ENCODE peak calls at places on chromosomes 2 and 18, in five cellular contexts. N is coronary artery; Y is CD8-positive, alpha-beta memory T cell; B is H7; H is cardiac fibroblast. O is an unnamed sample.

GRCh38 chr2:78147466-78147865 is 625.3 kb upstream of the LRRTM4 start:
- DNase-seq in N (no peak), Y (no peak), B (no peak), H (no peak), O (no peak)

GRCh38 chr2:196528486-196529223 is 110.9 kb upstream of the CCDC150 start:
- DNase-seq in N (no peak), Y (no peak), B (no peak), H (no peak), O (no peak)

GRCh38 chr2:108267117-108267516 is 21.6 kb upstream of the SULT1C2 start:
- DNase-seq in N (no peak), Y (no peak), B (no peak), H (peak), O (no peak)

GRCh38 chr18:30358545-30358944 is 684.0 kb downstream of the DSC3 start:
- DNase-seq in N (no peak), Y (no peak), B (no peak), H (peak), O (no peak)

GRCh38 chr2:103789716-103790085 is 1027.9 kb downstream of the TMEM182 start:
- DNase-seq in N (no peak), Y (no peak), B (no peak), H (no peak), O (no peak)

GRCh38 chr18:24370120-24370519 is 27.5 kb downstream of the OSBPL1A start:
- DNase-seq in N (no peak), Y (no peak), B (no peak), H (no peak), O (no peak)

GRCh38 chr2:160271166-160272086 is 71.4 kb upstream of the ITGB6 start:
- DNase-seq in N (peak), Y (no peak), B (no peak), H (peak), O (peak)

GRCh38 chr2:74301262-74301661 is 42.0 kb downstream of the SLC4A5 start:
- DNase-seq in N (no peak), Y (no peak), B (no peak), H (no peak), O (no peak)

GRCh38 chr2:98959759-98960507 is 23.9 kb upstream of the CRACDL start:
- DNase-seq in N (no peak), Y (no peak), B (no peak), H (no peak), O (no peak)

GRCh38 chr2:76558157-76558556 is 847.4 kb upstream of the GCFC2 start:
- DNase-seq in N (no peak), Y (no peak), B (no peak), H (no peak), O (no peak)

GRCh38 chr2:172552547-172553291 is 3.2 kb upstream of the PDK1 start:
- DNase-seq in N (no peak), Y (no peak), B (no peak), H (peak), O (no peak)

GRCh38 chr18:2540575-2540974 is 30.7 kb downstream of the METTL4 start:
- DNase-seq in N (no peak), Y (no peak), B (no peak), H (no peak), O (no peak)

GRCh38 chr18:44245026-44245425 is 435.7 kb upstream of the SETBP1 start:
- DNase-seq in N (no peak), Y (no peak), B (no peak), H (no peak), O (no peak)

GRCh38 chr18:58544616-58545337 is 84.1 kb downstream of the ALPK2 start:
- DNase-seq in N (no peak), Y (no peak), B (no peak), H (no peak), O (no peak)

GRCh38 chr2:71157124-71157802 is 26.8 kb downstream of the MPHOSPH10 start:
- DNase-seq in N (no peak), Y (peak), B (peak), H (peak), O (peak)

GRCh38 chr2:70923378-70924015 is 12.2 kb upstream of the ATP6V1B1 start:
- DNase-seq in N (peak), Y (no peak), B (peak), H (no peak), O (no peak)

GRCh38 chr2:113058998-113059960 is at the start of gene IL36RN:
- DNase-seq in N (no peak), Y (no peak), B (no peak), H (no peak), O (no peak)

GRCh38 chr2:122469147-122469546 is 713.7 kb downstream of the TSN start:
- DNase-seq in N (no peak), Y (no peak), B (no peak), H (peak), O (no peak)

GRCh38 chr2:171109571-171109970 is 51.1 kb downstream of the TLK1 start:
- DNase-seq in N (no peak), Y (no peak), B (no peak), H (no peak), O (no peak)

GRCh38 chr2:215527738-215528137 is 91.9 kb upstream of the FN1 start:
- DNase-seq in N (no peak), Y (no peak), B (no peak), H (peak), O (no peak)

GRCh38 chr2:144511945-144512344 is 8.0 kb downstream of the ZEB2 start:
- DNase-seq in N (no peak), Y (no peak), B (no peak), H (no peak), O (no peak)

GRCh38 chr2:217430916-217431576 is 571.2 kb upstream of the TNP1 start:
- DNase-seq in N (no peak), Y (no peak), B (no peak), H (peak), O (no peak)

GRCh38 chr2:39593439-39594393 is 72.0 kb upstream of the TMEM178A start:
- DNase-seq in N (no peak), Y (no peak), B (peak), H (peak), O (peak)

DNA sequence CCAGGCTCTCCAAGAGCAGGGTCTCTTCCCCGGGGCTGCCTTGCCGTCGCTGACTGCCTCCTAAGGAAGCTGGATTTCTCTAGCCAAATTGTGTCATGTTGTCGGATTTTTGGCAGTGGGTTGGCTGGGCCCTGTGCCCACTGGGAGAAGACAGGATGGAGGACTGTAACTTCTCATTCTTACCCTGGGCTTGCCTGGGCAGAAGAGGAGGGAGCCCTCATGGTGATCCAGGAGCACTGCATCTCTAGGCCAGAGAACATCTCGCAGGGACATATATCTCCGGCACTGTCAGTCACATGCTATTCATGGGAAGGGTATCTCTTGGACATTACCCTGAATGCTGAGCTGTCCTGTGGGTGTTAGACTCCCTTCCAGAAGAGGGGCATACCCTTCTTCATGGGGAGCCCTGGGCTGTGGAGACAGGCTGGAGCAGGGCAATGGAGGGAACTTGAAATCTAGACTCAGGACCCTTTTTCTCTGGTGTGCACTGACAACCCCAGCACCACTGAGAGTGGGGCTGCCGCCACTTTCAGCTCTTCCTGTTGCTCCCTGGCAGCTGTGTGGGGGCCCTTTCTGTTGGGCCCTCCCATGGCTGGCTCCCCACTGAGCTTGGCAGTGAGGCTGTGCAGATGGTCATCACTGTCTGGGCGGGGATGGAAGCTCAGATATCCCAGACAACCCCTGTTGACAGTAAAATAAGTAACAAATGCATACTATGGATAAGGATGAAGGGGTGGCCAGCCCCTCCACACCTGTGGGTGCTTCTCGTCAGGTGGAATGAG is 6.6 kb downstream of the MYO7B start:
- DNase-seq in N (no peak), Y (no peak), B (peak), H (peak), O (no peak)
- H3K4me3 ChIP-seq in N (no peak), Y (no peak), B (no peak), H (no peak), O (no peak)

DNA sequence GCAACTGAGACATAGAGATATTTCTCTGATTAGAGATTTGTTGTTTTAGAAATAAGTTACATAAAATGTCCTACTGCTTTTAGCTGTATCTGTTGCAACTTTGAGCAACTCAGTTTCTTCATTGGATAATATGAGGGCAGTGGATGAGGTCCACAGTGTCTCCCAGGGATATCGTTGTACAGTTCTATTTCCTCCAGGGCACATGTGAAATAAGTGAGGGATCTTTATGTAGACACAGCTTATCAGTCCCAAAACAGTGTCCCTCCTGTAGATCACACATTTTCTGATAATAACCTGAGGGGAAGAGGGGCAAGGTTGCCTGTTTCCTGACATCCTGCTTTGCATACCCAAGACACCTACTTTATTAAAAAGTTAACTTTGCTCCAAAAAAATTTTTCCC is 1231.2 kb upstream of the ZEB2 start:
- DNase-seq in N (no peak), Y (no peak), B (no peak), H (no peak), O (no peak)
- H3K4me3 ChIP-seq in N (no peak), Y (no peak), B (no peak), H (no peak), O (no peak)

GRCh38 chr2:224894356-224894755 is 147.9 kb downstream of the DOCK10 start:
- DNase-seq in N (no peak), Y (no peak), B (no peak), H (no peak), O (no peak)

GRCh38 chr2:224895377-224895776 is 146.9 kb downstream of the DOCK10 start:
- DNase-seq in N (no peak), Y (no peak), B (no peak), H (no peak), O (no peak)

GRCh38 chr2:224892574-224893204 is 149.6 kb downstream of the DOCK10 start:
- DNase-seq in N (no peak), Y (no peak), B (peak), H (no peak), O (no peak)

GRCh38 chr2:224890407-224890806 is 151.9 kb downstream of the DOCK10 start:
- DNase-seq in N (no peak), Y (no peak), B (no peak), H (no peak), O (no peak)

GRCh38 chr2:224893848-224894247 is 148.4 kb downstream of the DOCK10 start:
- DNase-seq in N (no peak), Y (no peak), B (no peak), H (no peak), O (no peak)
- H3K4me3 ChIP-seq in N (no peak), Y (no peak), B (no peak), H (no peak), O (no peak)

DNA sequence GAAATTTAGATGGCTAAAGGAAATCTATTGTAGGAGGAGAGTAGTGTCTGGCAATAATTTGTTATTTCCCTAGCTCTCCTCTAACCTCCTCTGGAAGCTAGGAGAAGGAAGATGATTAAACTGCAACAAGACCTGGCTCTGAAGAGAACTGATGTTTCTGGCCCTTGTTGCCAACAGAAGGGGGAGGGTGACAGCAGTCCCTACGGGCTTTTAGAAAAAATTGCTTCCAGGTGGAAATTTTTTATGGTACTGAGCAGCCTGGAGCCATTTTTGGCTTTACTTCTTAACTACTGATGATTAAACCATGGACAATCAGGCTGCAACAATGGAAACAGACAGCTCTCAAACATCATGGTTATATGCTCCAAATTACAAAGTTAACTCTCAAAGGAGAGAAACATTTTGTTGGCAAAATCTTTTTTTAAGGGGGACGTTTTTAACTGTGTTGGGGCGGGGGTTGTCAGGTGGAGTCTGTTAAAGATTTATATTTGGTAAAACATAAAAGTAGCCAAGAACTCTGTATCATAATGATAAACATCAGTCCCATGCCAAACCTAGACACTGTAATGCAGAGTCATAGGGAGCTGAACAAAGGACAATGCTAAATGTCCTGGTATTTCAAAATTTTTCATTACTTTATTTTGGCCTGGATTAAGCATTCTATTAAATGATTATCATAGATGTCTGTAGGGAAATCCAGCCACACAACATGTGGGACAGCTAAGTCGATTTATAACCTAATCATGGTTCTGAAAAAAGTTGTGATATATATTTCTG is 70.0 kb downstream of the EXOC6B start:
- DNase-seq in N (no peak), Y (no peak), B (no peak), H (peak), O (no peak)
- H3K4me3 ChIP-seq in N (no peak), Y (no peak), B (no peak), H (no peak), O (no peak)

GRCh38 chr2:30437809-30438548 is 9.1 kb upstream of the LCLAT1 start:
- DNase-seq in N (no peak), Y (no peak), B (no peak), H (no peak), O (no peak)
- H3K4me3 ChIP-seq in N (no peak), Y (no peak), B (no peak), H (no peak), O (no peak)

GRCh38 chr2:154532763-154533162 is 165.7 kb upstream of the KCNJ3 start:
- DNase-seq in N (no peak), Y (no peak), B (no peak), H (no peak), O (no peak)
- H3K4me3 ChIP-seq in N (no peak), Y (no peak), B (no peak), H (no peak), O (no peak)

GRCh38 chr2:689877-690510 is 12.8 kb upstream of the TMEM18 start:
- DNase-seq in N (no peak), Y (no peak), B (no peak), H (no peak), O (no peak)

GRCh38 chr2:690799-691198 is 13.6 kb upstream of the TMEM18 start:
- DNase-seq in N (no peak), Y (no peak), B (no peak), H (no peak), O (no peak)

GRCh38 chr2:688504-689076 is 11.4 kb upstream of the TMEM18 start:
- DNase-seq in N (no peak), Y (no peak), B (no peak), H (no peak), O (no peak)

GRCh38 chr2:685421-685820 is 8.2 kb upstream of the TMEM18 start:
- DNase-seq in N (no peak), Y (no peak), B (no peak), H (no peak), O (no peak)
- H3K4me3 ChIP-seq in N (no peak), Y (no peak), B (no peak), H (no peak), O (no peak)

O was measured in thyroid gland.